ENCODE peak calls at places on chromosomes 12 and 14, in six cellular contexts. W is PC-3; I is fibroblast of lung; G is stomach; S is left ventricle myocardium inferior; J is CD4-positive, CD25-positive, alpha-beta regulatory T cell. C is an unnamed sample. For H3K9me3 and H3K36me3, the result is how much of the 10 kb centered on the place peaks cover.

GRCh38 chr12:113422929-113423669 is 919 bp downstream of the SDSL start:
- DNase-seq in S (no peak), W (peak), J (no peak), I (no peak), G (no peak), C (no peak)

GRCh38 chr12:116939734-116940133 is 29.0 kb downstream of the FBXW8 start:
- DNase-seq in S (peak), I (no peak), W (no peak), G (no peak), J (no peak), C (no peak)

GRCh38 chr12:124734224-124734788 is 129.4 kb downstream of the SCARB1 start:
- DNase-seq in W (no peak), I (no peak), J (no peak), G (no peak), S (peak), C (no peak)

GRCh38 chr14:54814076-54814475 is 88.5 kb downstream of the GCH1 start:
- DNase-seq in G (no peak), S (no peak), W (peak), J (no peak), I (no peak), C (no peak)

GRCh38 chr14:69107407-69108003 is 45.4 kb downstream of the DCAF5 start:
- DNase-seq in J (peak), S (no peak), W (peak), G (peak), I (peak), C (no peak)

GRCh38 chr12:115584156-115584555 is 693.3 kb downstream of the MED13L start:
- DNase-seq in G (no peak), J (no peak), S (no peak), W (peak), I (no peak), C (no peak)

GRCh38 chr14:105398726-105399440 is 545 bp downstream of the TEX22 start:
- DNase-seq in S (no peak), G (no peak), J (no peak), W (peak), I (peak), C (no peak)

GRCh38 chr14:63493246-63493645 is 49.9 kb downstream of the PPP2R5E start:
- DNase-seq in G (no peak), S (no peak), J (no peak), I (peak), W (peak), C (no peak)

GRCh38 chr12:132208153-132208823 is 64.0 kb downstream of the NOC4L start:
- DNase-seq in S (no peak), J (no peak), I (no peak), W (no peak), G (no peak), C (no peak)

GRCh38 chr12:50110762-50111416 is 1.1 kb upstream of the COX14 start:
- DNase-seq in G (peak), W (peak), S (peak), J (no peak), I (no peak), C (peak)

GRCh38 chr12:1525858-1526257 is 68.5 kb downstream of the FBXL14 start:
- DNase-seq in J (no peak), W (no peak), G (no peak), I (no peak), S (no peak), C (no peak)

GRCh38 chr12:14948672-14949071 is 10.3 kb upstream of the ERP27 start:
- DNase-seq in I (peak), G (no peak), S (no peak), J (peak), W (peak), C (no peak)

GRCh38 chr12:122845865-122846621 is 10.8 kb downstream of the HIP1R start:
- DNase-seq in S (no peak), J (no peak), W (no peak), G (no peak), I (no peak), C (no peak)

GRCh38 chr12:121570467-121571283 is 10.1 kb downstream of the KDM2B start:
- DNase-seq in J (no peak), I (no peak), G (no peak), S (no peak), W (no peak), C (no peak)

DNA sequence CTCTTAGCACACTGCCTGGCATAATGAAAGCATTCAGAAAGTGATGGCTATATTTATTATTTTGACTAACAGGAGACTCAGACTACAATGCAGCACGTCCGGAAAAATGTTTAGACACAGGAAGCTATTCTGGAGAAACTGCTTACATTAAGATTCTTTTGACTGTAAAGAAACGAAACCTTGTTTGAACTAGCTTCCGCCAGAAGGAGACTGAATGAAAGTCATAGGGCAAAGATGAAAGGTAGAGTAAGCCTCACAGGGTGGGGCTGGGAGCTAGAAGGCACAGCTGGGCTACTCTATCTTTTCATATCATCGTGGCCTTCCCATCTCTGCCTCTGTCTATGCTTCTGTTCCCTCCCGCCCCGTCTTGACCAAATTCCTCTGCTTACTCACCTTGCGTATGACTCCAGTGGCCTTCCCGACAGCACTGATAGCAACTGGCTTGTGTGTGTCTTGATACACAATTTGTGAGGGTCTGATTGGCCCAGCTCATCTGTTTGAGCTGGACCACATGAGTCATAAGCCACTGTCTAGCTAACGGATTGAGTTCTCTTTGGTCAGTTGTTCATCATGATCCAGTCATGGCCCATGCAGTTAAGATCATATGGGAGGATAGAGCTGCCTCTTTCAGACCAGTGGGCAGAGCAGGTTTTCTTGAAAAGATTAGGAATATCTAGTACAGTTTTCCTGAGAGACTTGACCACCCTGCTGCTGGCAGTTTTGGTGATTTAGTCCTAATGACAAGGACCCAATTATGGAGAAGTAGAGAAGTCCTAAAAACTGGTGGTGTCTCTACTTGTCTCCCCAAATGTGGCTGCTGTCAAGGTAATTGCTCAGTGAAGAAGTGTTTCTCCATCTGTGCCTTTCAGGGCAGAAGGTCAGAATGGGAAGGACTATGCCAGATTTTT is 151.5 kb upstream of the SLC38A2 start:
- DNase-seq in I (peak), G (no peak), W (peak), S (no peak), J (peak), C (no peak)
- H3K4me3 ChIP-seq in I (peak), G (no peak), W (peak), S (no peak), J (peak), C (no peak)

GRCh38 chr12:31951939-31952338 is 7.3 kb upstream of the RESF1 start:
- DNase-seq in W (no peak), I (no peak), G (no peak), S (no peak), J (no peak), C (no peak)
- H3K9me3 ChIP-seq in W (under half), I (under half), G (under half), S (under half), J (under half), C (under half)

GRCh38 chr14:77738559-77739250 is 22.3 kb downstream of the SNW1 start:
- DNase-seq in J (no peak), I (peak), W (no peak), G (peak), S (no peak), C (peak)
- H3K36me3 ChIP-seq in J (half or more), I (under half), W (half or more), G (half or more), S (half or more), C (under half)

DNA sequence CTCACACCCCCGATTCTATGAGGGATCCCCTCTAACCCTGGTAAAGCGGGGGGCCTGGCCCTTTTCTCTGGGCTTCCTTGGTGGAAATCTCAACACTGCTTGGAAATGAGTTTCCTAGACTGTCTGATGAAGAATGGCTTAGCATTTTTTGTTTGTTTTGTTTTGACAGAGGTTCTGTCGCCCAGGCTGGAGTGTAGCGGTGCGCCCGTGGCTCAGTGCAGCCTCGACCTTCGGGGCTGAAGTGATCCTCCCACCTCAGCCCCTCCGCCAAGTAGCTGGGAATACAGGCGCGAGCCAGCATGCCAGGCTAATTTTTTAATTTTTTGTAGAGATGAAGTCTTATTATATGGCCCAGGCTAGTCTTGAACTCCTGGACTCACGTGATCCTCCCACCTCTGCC is 30.3 kb downstream of the TC2N start:
- DNase-seq in J (no peak), W (no peak), I (no peak), S (no peak), G (no peak), C (no peak)
- H3K4me3 ChIP-seq in J (peak), W (peak), I (peak), S (peak), G (peak), C (no peak)

DNA sequence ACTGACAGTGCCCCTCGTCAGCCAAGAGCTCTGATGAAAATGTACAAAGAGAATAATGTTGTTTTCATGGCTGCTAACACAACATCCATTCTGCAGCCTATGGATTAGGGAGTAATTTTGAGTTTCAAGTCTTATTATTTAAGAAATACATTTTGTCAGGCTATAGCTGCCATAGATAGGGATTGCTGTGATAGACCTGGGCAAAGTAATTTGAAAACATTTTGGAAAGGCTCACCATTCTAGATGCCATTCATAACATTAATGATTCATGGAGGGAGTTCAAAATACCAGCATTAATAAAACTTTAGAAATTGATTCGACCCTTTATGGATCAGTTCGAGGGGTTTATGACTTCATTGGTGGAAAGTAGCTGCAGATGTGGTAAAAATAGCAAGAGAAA is 149.8 kb downstream of the GPHN start:
- DNase-seq in J (no peak), I (no peak), W (no peak), G (no peak), S (no peak), C (no peak)
- H3K9me3 ChIP-seq in J (under half), I (under half), W (under half), G (under half), S (under half), C (under half)

GRCh38 chr14:37172936-37173613 is 669 bp upstream of the SLC25A21 start:
- DNase-seq in W (peak), G (no peak), I (no peak), S (no peak), J (no peak), C (no peak)
- H3K36me3 ChIP-seq in W (under half), G (under half), I (under half), S (under half), J (under half), C (under half)

C was measured in mucosa of descending colon.